ENCODE peak calls at places on chromosomes 13 and 19, in nine cellular contexts. A is mesendoderm; J is left lung; H is esophagus squamous epithelium; K is testis; I is neural progenitor cell; C is pancreas; W is naive thymus-derived CD4-positive, alpha-beta T cell; L is psoas muscle. T is an unnamed sample.

GRCh38 chr13:31896427-31896826 is 135.1 kb upstream of the FRY start:
- DNase-seq in W (no peak), K (peak; percentile 27), L (peak; percentile 66), C (no peak), H (no peak), A (peak; percentile 13), J (no peak), I (peak; percentile 8), T (peak; percentile 58)

GRCh38 chr13:53405616-53406015 is 377.0 kb downstream of the OLFM4 start:
- DNase-seq in I (peak; percentile 91), W (no peak), A (peak; percentile 69), K (no peak), C (no peak), J (no peak), L (no peak), H (no peak), T (no peak)

GRCh38 chr19:9474975-9475374 is 23.4 kb downstream of the ZNF560 start:
- DNase-seq in C (no peak), K (no peak), J (no peak), H (no peak), L (no peak), A (no peak), W (no peak), I (no peak), T (no peak)

GRCh38 chr13:102814793-102815192 is 15.9 kb downstream of the BIVM start:
- DNase-seq in H (no peak), J (no peak), L (no peak), I (no peak), A (no peak), W (no peak), C (no peak), K (no peak), T (no peak)

GRCh38 chr13:47144782-47145181 is 247.9 kb upstream of the HTR2A start:
- DNase-seq in H (no peak), W (no peak), K (no peak), A (no peak), I (no peak), L (no peak), C (no peak), J (no peak), T (no peak)

GRCh38 chr13:38415233-38415632 is 65.6 kb downstream of the UFM1 start:
- DNase-seq in C (no peak), J (no peak), W (peak; percentile 9), L (no peak), H (no peak), K (no peak), I (no peak), A (peak; percentile 1), T (no peak)

GRCh38 chr13:36355632-36356031 is 9.4 kb upstream of the SPART start:
- DNase-seq in C (no peak), L (no peak), J (no peak), H (no peak), K (no peak), I (no peak), W (no peak), A (no peak), T (no peak)

GRCh38 chr13:52125547-52125946 is 3.3 kb downstream of the NEK5 start:
- DNase-seq in C (no peak), L (no peak), K (no peak), H (no peak), A (no peak), W (no peak), J (no peak), I (no peak), T (no peak)

GRCh38 chr19:18204394-18205179 is 745 bp upstream of the RAB3A start:
- DNase-seq in I (peak; percentile 87), A (peak; percentile 82), J (no peak), W (no peak), H (no peak), C (peak; percentile 74), K (no peak), L (peak; percentile 70), T (no peak)

GRCh38 chr19:41616785-41617621 is 9.9 kb downstream of the CEACAM4 start:
- DNase-seq in I (peak; percentile 29), K (no peak), H (no peak), W (no peak), A (peak; percentile 23), C (no peak), J (no peak), L (no peak), T (no peak)

GRCh38 chr13:75596657-75597182 is 39.4 kb upstream of the LMO7 start:
- DNase-seq in K (no peak), A (no peak), J (no peak), H (no peak), I (no peak), L (no peak), C (no peak), W (no peak), T (no peak)

GRCh38 chr19:35063940-35064818 is 22.7 kb downstream of the HPN start:
- DNase-seq in C (peak; percentile 60), A (no peak), J (no peak), K (no peak), L (no peak), I (no peak), W (no peak), H (no peak), T (no peak)

GRCh38 chr13:104408733-104409132 is 1342.5 kb upstream of the SLC10A2 start:
- DNase-seq in L (no peak), C (no peak), A (peak; percentile 34), W (no peak), I (no peak), H (no peak), J (no peak), K (no peak), T (no peak)

GRCh38 chr13:55298201-55298600 is 1842.5 kb upstream of the PRR20A start:
- DNase-seq in C (no peak), I (no peak), J (no peak), L (no peak), W (no peak), H (no peak), A (no peak), K (no peak), T (no peak)

GRCh38 chr13:27790523-27790922 is 1.8 kb upstream of the GSX1 start:
- DNase-seq in L (no peak), J (no peak), K (no peak), I (peak; percentile 55), C (no peak), A (no peak), W (no peak), H (no peak), T (no peak)

GRCh38 chr19:50567052-50567841 is 988 bp downstream of the LRRC4B start:
- DNase-seq in J (peak; percentile 34), A (peak; percentile 29), C (no peak), W (no peak), I (peak; percentile 83), H (no peak), L (no peak), K (no peak), T (no peak)

GRCh38 chr13:46595136-46595917 is 42.4 kb downstream of the LRCH1 start:
- DNase-seq in C (no peak), J (no peak), I (no peak), K (no peak), A (no peak), H (no peak), W (no peak), L (no peak), T (no peak)

DNA sequence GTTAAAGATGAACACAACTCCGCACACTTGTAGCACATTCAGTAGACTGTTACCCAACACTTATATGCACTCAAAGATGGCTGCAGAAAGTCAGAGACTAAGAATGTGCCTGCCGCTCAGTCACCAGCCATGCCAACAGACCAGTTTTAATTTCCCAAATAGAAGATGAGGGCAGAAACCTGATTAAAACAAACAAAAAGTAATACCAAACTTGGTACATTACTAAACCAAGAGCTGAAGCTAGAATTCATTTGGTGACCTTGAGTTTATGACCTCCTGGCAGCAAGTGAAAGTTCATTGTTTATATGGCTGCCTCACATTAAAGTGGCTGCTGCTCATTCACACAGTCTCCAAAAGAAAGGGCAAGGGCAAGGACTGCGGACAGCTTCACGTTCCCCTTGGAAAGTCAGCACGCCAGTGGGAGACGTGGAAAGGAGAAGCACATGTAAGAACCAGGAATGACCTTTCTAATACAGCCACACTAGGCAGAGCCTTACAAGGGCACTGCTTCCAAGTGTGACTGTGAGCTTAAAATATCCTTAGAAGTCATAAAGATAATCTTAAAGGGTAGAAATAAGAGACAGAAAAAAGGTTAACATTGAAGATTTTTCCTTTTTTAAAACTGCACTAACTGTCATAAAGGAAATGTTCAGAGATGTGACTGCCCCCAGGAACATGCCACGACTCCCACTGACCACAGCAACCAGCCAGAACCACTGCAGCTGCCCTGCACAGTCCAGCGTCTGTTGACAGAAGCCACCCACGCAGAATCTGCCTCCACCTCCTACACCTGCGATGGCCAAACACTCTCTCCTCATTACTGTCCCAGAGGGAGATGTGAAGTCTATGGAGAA is 73.5 kb downstream of the STK24 start:
- DNase-seq in C (no peak), K (peak; percentile 62), I (no peak), A (no peak), J (no peak), H (no peak), W (no peak), L (no peak), T (no peak)
- H3K27ac ChIP-seq in C (no peak overlapping the region), K (peak overlapping the region; percentile 19), I (no peak overlapping the region), A (no peak overlapping the region), J (peak overlapping the region; percentile 18), H (peak overlapping the region; percentile 61), W (no peak overlapping the region), L (peak overlapping the region; percentile 71), T (peak overlapping the region; percentile 50)

GRCh38 chr13:71625183-71625582 is 241.8 kb downstream of the DACH1 start:
- DNase-seq in J (no peak), A (no peak), I (no peak), H (no peak), C (no peak), W (no peak), K (no peak), L (no peak), T (no peak)
- H3K27ac ChIP-seq in J (peak overlapping the region; percentile 60), A (no peak overlapping the region), I (no peak overlapping the region), H (no peak overlapping the region), C (no peak overlapping the region), W (no peak overlapping the region), K (no peak overlapping the region), L (no peak overlapping the region), T (peak overlapping the region; percentile 17)

DNA sequence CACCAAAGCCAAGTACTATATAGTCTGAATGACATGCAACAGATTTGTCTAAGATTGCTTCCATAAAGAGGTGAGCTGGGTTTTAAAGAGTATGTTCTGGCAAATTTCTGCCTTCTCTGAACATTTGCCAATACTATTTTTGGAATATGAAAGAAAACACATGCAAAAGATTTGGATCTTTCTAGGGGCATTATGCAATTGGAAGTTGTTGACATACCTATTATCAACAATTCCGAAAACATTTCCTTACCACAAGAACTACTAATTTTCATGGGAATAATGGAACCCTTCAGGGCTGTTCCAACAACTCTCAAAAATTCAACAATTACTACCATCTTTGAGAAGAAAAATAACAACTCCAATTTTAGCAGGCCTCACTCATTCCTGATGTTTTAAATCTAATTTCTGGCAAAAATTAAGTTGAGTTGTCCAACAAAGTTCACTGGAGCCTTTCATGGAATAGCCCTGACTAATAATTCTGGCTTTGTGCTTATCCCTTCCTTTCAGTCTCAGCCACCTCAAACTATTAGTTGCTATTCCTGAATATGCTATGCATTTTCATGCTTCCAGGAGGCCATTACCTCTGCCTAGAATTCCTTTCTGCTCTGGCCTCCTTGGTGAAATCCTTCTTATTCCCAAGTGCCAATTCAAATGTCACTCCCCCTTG is 250.0 kb downstream of the RGCC start:
- DNase-seq in K (no peak), L (no peak), A (no peak), J (no peak), W (no peak), C (no peak), H (no peak), I (no peak), T (no peak)
- H3K27ac ChIP-seq in K (no peak overlapping the region), L (peak overlapping the region; percentile 74), A (no peak overlapping the region), J (no peak overlapping the region), W (no peak overlapping the region), C (no peak overlapping the region), H (no peak overlapping the region), I (no peak overlapping the region), T (peak overlapping the region; percentile 75)

GRCh38 chr13:30737511-30738342 is 2.4 kb downstream of the ALOX5AP start:
- DNase-seq in I (no peak), J (no peak), A (no peak), L (no peak), H (no peak), C (no peak), K (no peak), W (no peak), T (no peak)
- H3K27ac ChIP-seq in I (no peak overlapping the region), J (peak overlapping the region; percentile 82), A (no peak overlapping the region), L (no peak overlapping the region), H (peak overlapping the region; percentile 51), C (no peak overlapping the region), K (no peak overlapping the region), W (peak overlapping the region; percentile 27), T (no peak overlapping the region)